ENCODE peak calls at places on chromosomes 6 and 20, in five cellular contexts. One of them, this sample, is unnamed.

GRCh38 chr20:9319687-9320384 is 194.6 kb upstream of the LAMP5 start:
- DNase-seq in RPMI8226: peak; percentile 19
- DNase-seq in type B pancreatic cell: no peak
- DNase-seq in iPS DF 6.9: no peak
- DNase-seq in EH: no peak
- DNase-seq in this sample: no peak

GRCh38 chr20:63577317-63577894 is 3.4 kb upstream of the HELZ2 start:
- DNase-seq in RPMI8226: no peak
- DNase-seq in type B pancreatic cell: no peak
- DNase-seq in iPS DF 6.9: no peak
- DNase-seq in EH: no peak
- DNase-seq in this sample: no peak

GRCh38 chr6:25232478-25232877 is 46.7 kb upstream of the CARMIL1 start:
- DNase-seq in RPMI8226: no peak
- DNase-seq in type B pancreatic cell: no peak
- DNase-seq in iPS DF 6.9: no peak
- DNase-seq in EH: peak; percentile 83
- DNase-seq in this sample: peak; percentile 77

GRCh38 chr20:50980851-50981713 is 22.5 kb downstream of the MOCS3 start:
- DNase-seq in RPMI8226: peak; percentile 72
- DNase-seq in type B pancreatic cell: no peak
- DNase-seq in iPS DF 6.9: no peak
- DNase-seq in EH: peak; percentile 75
- DNase-seq in this sample: peak; percentile 87

GRCh38 chr6:131112252-131112651 is 23.0 kb upstream of the AKAP7 start:
- DNase-seq in RPMI8226: no peak
- DNase-seq in type B pancreatic cell: no peak
- DNase-seq in iPS DF 6.9: no peak
- DNase-seq in EH: no peak
- DNase-seq in this sample: no peak

GRCh38 chr6:150198532-150198931 is 55.7 kb downstream of the PPP1R14C start:
- DNase-seq in RPMI8226: no peak
- DNase-seq in type B pancreatic cell: no peak
- DNase-seq in iPS DF 6.9: no peak
- DNase-seq in EH: no peak
- DNase-seq in this sample: no peak

GRCh38 chr20:3238616-3239025 is 369 bp downstream of the SLC4A11 start:
- DNase-seq in RPMI8226: peak; percentile 76
- DNase-seq in type B pancreatic cell: no peak
- DNase-seq in iPS DF 6.9: no peak
- DNase-seq in EH: peak; percentile 44
- DNase-seq in this sample: peak; percentile 66

GRCh38 chr6:114075300-114075699 is 104.4 kb upstream of the HDAC2 start:
- DNase-seq in RPMI8226: no peak
- DNase-seq in type B pancreatic cell: no peak
- DNase-seq in iPS DF 6.9: no peak
- DNase-seq in EH: no peak
- DNase-seq in this sample: no peak

GRCh38 chr6:154981071-154981373 is 14.1 kb upstream of the TIAM2 start:
- DNase-seq in RPMI8226: peak; percentile 9
- DNase-seq in type B pancreatic cell: no peak
- DNase-seq in iPS DF 6.9: no peak
- DNase-seq in EH: no peak
- DNase-seq in this sample: no peak

GRCh38 chr6:56851104-56851503 is 103.8 kb upstream of the BEND6 start:
- DNase-seq in RPMI8226: no peak
- DNase-seq in type B pancreatic cell: no peak
- DNase-seq in iPS DF 6.9: no peak
- DNase-seq in EH: peak; percentile 67
- DNase-seq in this sample: peak; percentile 74

GRCh38 chr6:153879826-153880225 is 159.2 kb upstream of the OPRM1 start:
- DNase-seq in RPMI8226: no peak
- DNase-seq in type B pancreatic cell: no peak
- DNase-seq in iPS DF 6.9: no peak
- DNase-seq in EH: no peak
- DNase-seq in this sample: no peak

GRCh38 chr20:14332796-14333345 is 4.5 kb downstream of the FLRT3 start:
- DNase-seq in RPMI8226: no peak
- DNase-seq in type B pancreatic cell: no peak
- DNase-seq in iPS DF 6.9: no peak
- DNase-seq in EH: no peak
- DNase-seq in this sample: no peak

GRCh38 chr6:119541132-119541905 is 191.8 kb upstream of the MAN1A1 start:
- DNase-seq in RPMI8226: no peak
- DNase-seq in type B pancreatic cell: no peak
- DNase-seq in iPS DF 6.9: no peak
- DNase-seq in EH: peak; percentile 99
- DNase-seq in this sample: peak; percentile 98

GRCh38 chr6:152794696-152795095 is 44.1 kb downstream of the VIP start:
- DNase-seq in RPMI8226: no peak
- DNase-seq in type B pancreatic cell: no peak
- DNase-seq in iPS DF 6.9: no peak
- DNase-seq in EH: no peak
- DNase-seq in this sample: no peak